ENCODE peak calls at places on chromosome 12, in seven cellular contexts. E, X, N, A, S, C and U are unnamed samples.

GRCh38 chr12:55060470-55060869 is 40.7 kb downstream of the NEUROD4 start:
- DNase-seq in E (peak), X (no peak), C (no peak), S (no peak), A (no peak), N (no peak), U (no peak)

GRCh38 chr12:43221216-43221615 is 330.8 kb downstream of the ADAMTS20 start:
- DNase-seq in X (no peak), C (no peak), N (no peak), A (no peak), E (no peak), S (no peak), U (no peak)

GRCh38 chr12:48454675-48455074 is 17.7 kb upstream of the ANP32D start:
- DNase-seq in X (no peak), S (peak), E (no peak), A (no peak), N (peak), C (no peak), U (no peak)

GRCh38 chr12:1803736-1804135 is 16.6 kb upstream of the LRTM2 start:
- DNase-seq in E (no peak), N (no peak), X (no peak), A (peak), C (no peak), S (no peak), U (no peak)

GRCh38 chr12:67428431-67428830 is 159.3 kb downstream of the CAND1 start:
- DNase-seq in N (no peak), E (no peak), C (no peak), S (no peak), A (no peak), X (no peak), U (no peak)

GRCh38 chr12:5022465-5023061 is 21.1 kb upstream of the KCNA5 start:
- DNase-seq in C (no peak), E (peak), A (peak), X (peak), N (peak), S (peak), U (no peak)

GRCh38 chr12:873954-874353 is 75.5 kb downstream of the RAD52 start:
- DNase-seq in E (no peak), C (no peak), X (no peak), N (no peak), S (no peak), A (no peak), U (no peak)

GRCh38 chr12:117481470-117481869 is 120.0 kb upstream of the NOS1 start:
- DNase-seq in A (no peak), N (no peak), X (no peak), C (no peak), S (no peak), E (no peak), U (no peak)

GRCh38 chr12:31991815-31992214 is 32.6 kb downstream of the RESF1 start:
- DNase-seq in S (no peak), E (no peak), A (no peak), N (no peak), C (no peak), X (no peak), U (no peak)

GRCh38 chr12:131855521-131856142 is 27.4 kb downstream of the MMP17 start:
- DNase-seq in C (no peak), S (no peak), E (peak), N (no peak), A (no peak), X (no peak), U (no peak)

GRCh38 chr12:120836119-120836684 is 68.0 kb downstream of the SPPL3 start:
- DNase-seq in N (no peak), E (no peak), S (no peak), C (no peak), X (no peak), A (no peak), U (no peak)

GRCh38 chr12:132393991-132394949 is 64.9 kb upstream of the GALNT9 start:
- DNase-seq in X (no peak), S (no peak), C (no peak), N (no peak), E (peak), A (peak), U (no peak)

GRCh38 chr12:108752387-108752786 is 21.1 kb upstream of the CORO1C start:
- DNase-seq in X (no peak), E (no peak), A (no peak), C (no peak), N (no peak), S (no peak), U (no peak)
- TF ChIP-seq POLR2AphosphoS5 in X (no peak), E (no peak), A (no peak), C (no peak), N (no peak), S (no peak), U (no peak)

DNA sequence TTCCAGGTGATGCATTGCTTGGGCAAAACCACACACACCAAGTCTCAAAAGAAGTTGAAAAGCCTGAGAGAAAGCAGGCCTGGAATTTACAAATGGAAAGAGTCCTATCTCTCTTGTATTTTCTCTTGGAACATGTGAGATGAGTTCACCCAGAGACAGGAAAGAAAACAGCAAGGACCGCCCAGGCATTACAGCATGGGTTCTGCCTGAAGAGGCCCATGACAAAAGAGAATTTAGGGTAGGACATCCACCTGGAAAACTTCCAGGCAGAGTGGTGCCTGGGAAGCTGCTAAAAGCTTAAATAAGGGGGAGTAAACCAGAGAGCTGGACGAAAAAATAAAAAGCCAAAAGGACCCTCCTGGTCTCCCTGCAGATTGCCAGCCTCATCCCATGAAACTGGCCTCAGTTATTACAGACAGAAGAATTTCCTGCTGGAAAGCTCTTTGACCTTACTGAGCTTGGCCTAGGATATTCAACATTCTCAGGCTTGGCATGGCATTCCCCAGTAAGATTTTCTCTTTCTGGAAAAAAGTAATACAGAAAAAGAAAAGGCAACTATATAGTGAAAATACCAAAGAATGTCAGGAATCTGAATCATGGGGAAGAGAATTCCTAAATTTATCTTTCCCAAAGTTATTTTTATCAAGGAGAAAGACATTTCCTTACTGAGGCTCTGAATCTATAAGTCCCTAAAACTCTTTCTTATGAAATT is 121.3 kb upstream of the NUDT4 start:
- DNase-seq in C (no peak), A (no peak), N (no peak), E (no peak), S (peak), X (no peak), U (no peak)
- TF ChIP-seq POLR2A in C (no peak), A (no peak), N (no peak), E (no peak), S (no peak), X (no peak), U (no peak)

DNA sequence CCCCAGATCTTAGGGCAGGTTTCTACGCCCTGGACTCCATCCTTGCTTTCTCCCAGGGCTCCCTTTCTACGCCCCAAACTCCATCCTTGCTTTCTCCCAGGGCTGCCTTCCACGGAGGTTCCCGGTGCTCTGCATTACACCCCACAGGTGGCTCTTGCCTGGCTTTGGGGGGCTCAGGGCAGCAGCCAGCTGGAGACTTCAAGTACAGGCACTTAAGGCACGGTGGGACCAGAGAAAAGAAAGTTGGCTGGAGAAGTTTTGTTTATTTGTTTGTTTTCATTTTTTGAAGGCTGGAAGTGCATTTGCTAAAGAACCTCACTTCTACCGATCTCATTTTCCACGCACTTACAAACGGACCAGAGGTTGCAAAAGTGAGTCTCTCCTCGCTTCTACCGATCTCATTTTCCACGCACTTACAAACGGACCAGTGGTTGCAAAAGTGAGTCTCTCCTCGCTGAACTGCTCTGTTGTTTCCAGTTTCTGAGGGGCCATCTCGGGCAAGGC is 103.8 kb upstream of the MED13L start:
- DNase-seq in A (no peak), N (no peak), C (no peak), X (no peak), E (no peak), S (no peak), U (no peak)
- H3K4me3 ChIP-seq in A (no peak), N (no peak), C (no peak), X (no peak), E (no peak), S (no peak), U (no peak)

GRCh38 chr12:46386360-46386867 is 13.8 kb upstream of the SLC38A2 start:
- DNase-seq in X (no peak), C (no peak), N (no peak), A (no peak), E (no peak), S (peak), U (no peak)
- TF ChIP-seq POLR2AphosphoS5 in X (no peak), C (peak), N (no peak), A (no peak), E (no peak), S (no peak), U (no peak)

GRCh38 chr12:15688202-15688736 is 100.9 kb downstream of the EPS8 start:
- DNase-seq in S (no peak), X (peak), E (no peak), N (peak), C (no peak), A (peak), U (peak)
- TF ChIP-seq POLR2A in S (no peak), X (no peak), E (no peak), N (no peak), C (no peak), A (peak), U (no peak)

GRCh38 chr12:107081778-107082177 is 11.6 kb downstream of the CRY1 start:
- DNase-seq in X (no peak), A (no peak), E (no peak), C (no peak), N (no peak), S (no peak), U (no peak)

DNA sequence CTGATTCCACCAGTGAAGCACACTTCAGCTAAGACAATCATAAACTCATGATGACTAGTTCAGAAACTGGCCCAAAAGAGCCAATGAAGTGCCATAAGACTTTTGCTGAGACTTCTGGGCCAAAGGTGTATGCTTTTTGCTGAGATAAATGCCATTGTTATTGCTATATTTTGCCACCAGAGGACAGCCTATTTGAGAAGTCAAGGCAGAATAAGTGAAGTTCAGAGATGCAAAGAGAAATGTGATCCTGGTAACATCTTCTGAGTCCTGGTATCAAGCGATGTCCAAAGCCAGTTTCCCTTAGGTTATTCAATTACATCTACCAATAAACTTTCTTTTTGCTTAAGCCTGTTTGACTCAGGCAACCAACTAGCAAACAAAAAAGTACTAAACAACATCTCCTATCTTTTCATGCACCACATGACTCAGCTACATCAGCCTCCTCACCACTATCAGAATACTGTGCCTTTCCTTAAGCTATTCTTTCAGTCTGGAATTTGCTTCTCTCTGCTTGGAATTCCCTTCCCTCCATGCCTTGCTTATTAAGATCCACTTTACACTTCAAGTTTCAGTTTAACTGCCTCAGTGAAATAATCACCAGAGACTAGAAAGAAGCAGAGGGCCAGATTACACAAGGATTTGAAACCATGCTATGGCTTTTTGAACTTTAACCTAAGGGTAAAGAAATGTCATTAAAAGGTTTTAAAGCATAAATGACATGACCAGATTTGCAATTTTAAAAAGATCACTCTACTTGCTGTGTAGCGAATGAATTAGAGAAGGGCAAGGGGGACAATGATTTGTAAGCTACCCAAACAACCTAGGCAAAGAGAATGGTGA is 14.0 kb downstream of the CRY1 start:
- DNase-seq in A (no peak), E (peak), N (no peak), X (no peak), S (peak), C (no peak), U (no peak)
- H3K4me3 ChIP-seq in A (no peak), E (no peak), N (no peak), X (no peak), S (no peak), C (no peak), U (no peak)

DNA sequence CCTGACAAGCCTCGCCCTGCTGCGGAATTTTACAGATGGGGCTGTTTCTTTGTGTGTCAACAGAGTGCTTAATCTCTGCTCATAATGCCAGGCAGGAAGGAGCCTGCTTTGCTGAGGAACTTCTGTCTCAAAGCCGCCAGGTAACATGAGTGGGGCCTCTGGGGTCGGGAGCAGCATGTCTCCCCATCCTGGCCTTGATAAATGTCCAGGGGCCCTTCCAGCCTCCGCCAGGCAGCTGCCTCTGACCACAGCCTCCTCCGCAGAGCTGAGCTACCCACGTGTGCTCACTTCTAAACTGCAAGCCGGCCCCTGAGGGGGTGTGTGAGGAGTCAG is 115.9 kb upstream of the NCOR2 start:
- DNase-seq in A (peak), S (no peak), E (no peak), C (no peak), X (peak), N (no peak), U (no peak)
- TF ChIP-seq POLR2AphosphoS5 in A (no peak), S (no peak), E (no peak), C (no peak), X (no peak), N (no peak), U (no peak)

GRCh38 chr12:39572551-39572950 is 47.1 kb downstream of the ABCD2 start:
- DNase-seq in A (no peak), C (no peak), N (no peak), E (no peak), X (no peak), S (no peak), U (no peak)

GRCh38 chr12:39574378-39574777 is 45.2 kb downstream of the ABCD2 start:
- DNase-seq in E (no peak), C (no peak), A (no peak), N (no peak), X (no peak), S (no peak), U (no peak)

GRCh38 chr12:39575498-39575875 is 44.1 kb downstream of the ABCD2 start:
- DNase-seq in E (no peak), S (no peak), X (no peak), C (no peak), A (no peak), N (no peak), U (no peak)

GRCh38 chr12:39574785-39575497 is 44.7 kb downstream of the ABCD2 start:
- DNase-seq in C (no peak), E (no peak), X (no peak), N (no peak), S (no peak), A (no peak), U (no peak)

DNA sequence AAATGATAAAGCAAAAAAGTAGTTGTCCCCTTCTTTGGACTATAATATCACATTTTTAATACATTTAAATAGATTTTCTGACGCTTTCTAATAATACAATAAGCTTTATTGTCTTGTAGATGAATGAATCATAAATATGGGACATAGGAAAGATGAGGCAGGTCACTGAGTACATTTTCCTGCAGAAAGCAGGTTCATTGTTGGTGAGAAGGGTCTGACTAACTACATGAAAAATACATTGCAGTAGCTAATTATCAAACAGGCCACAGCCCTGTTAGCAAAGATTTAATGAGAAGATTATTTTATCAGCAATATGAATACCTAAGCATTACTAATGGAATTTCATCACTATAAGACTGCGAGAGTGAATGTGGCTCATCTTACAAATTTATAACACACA is 45.6 kb downstream of the ABCD2 start:
- DNase-seq in A (no peak), E (no peak), X (no peak), C (no peak), S (no peak), N (no peak), U (no peak)
- TF ChIP-seq POLR2A in A (no peak), E (no peak), X (no peak), C (no peak), S (no peak), N (no peak), U (no peak)

GRCh38 chr12:24603371-24603770 is 345.5 kb downstream of the BCAT1 start:
- DNase-seq in C (no peak), A (no peak), X (no peak), S (no peak), N (no peak), E (no peak), U (no peak)
- H3K4me3 ChIP-seq in C (no peak), A (no peak), X (no peak), S (no peak), N (no peak), E (no peak), U (no peak)